ENCODE peak calls at places on chromosomes 4 and X, in five cellular contexts. H is gastrocnemius medialis, Y is HepG2, Z is Panc1, I is right atrium auricular region. B is an unnamed sample.

GRCh38 chr4:137390707-137391106 is 141.6 kb downstream of the PCDH18 start:
- DNase-seq in H (no peak), Y (no peak), Z (no peak), I (no peak), B (no peak)

GRCh38 chrX:132953358-132953757 is 5.1 kb downstream of the HS6ST2 start:
- DNase-seq in H (no peak), Y (no peak), Z (no peak), I (no peak), B (no peak)

GRCh38 chr4:157804986-157805385 is 367.8 kb downstream of the GASK1B start:
- DNase-seq in H (no peak), Y (peak), Z (no peak), I (no peak), B (no peak)

GRCh38 chr4:148901075-148901705 is 459.0 kb upstream of the NR3C2 start:
- DNase-seq in H (no peak), Y (no peak), Z (no peak), I (no peak), B (no peak)

GRCh38 chr4:1998296-1998695 is 10.5 kb downstream of the NELFA start:
- DNase-seq in H (no peak), Y (no peak), Z (no peak), I (no peak), B (no peak)

GRCh38 chr4:104489731-104490095 is 5.0 kb downstream of the CXXC4 start:
- DNase-seq in H (no peak), Y (no peak), Z (no peak), I (no peak), B (no peak)

GRCh38 chr4:184668511-184669114 is 19.1 kb downstream of the PRIMPOL start:
- DNase-seq in H (no peak), Y (no peak), Z (no peak), I (no peak), B (no peak)

GRCh38 chr4:45370370-45370769 is 644.0 kb upstream of the GNPDA2 start:
- DNase-seq in H (no peak), Y (no peak), Z (no peak), I (no peak), B (no peak)

GRCh38 chr4:188218392-188218791 is 79.2 kb downstream of the TRIML1 start:
- DNase-seq in H (no peak), Y (no peak), Z (no peak), I (no peak), B (no peak)

GRCh38 chr4:81215219-81215892 is at the start of gene PRKG2:
- DNase-seq in H (no peak), Y (no peak), Z (no peak), I (no peak), B (peak)

GRCh38 chrX:72621619-72622485 is 49.2 kb upstream of the HDAC8 start:
- DNase-seq in H (no peak), Y (no peak), Z (peak), I (no peak), B (no peak)

GRCh38 chr4:119124314-119124713 is 11.3 kb upstream of the MYOZ2 start:
- DNase-seq in H (no peak), Y (no peak), Z (no peak), I (no peak), B (no peak)

GRCh38 chr4:70399319-70399718 is 1.6 kb downstream of the OPRPN start:
- DNase-seq in H (no peak), Y (no peak), Z (no peak), I (no peak), B (no peak)

GRCh38 chr4:181688416-181688815 is 554.8 kb upstream of the TENM3 start:
- DNase-seq in H (no peak), Y (no peak), Z (no peak), I (no peak), B (no peak)

GRCh38 chr4:76084542-76084941 is 10.0 kb downstream of the ART3 start:
- DNase-seq in H (peak), Y (no peak), Z (no peak), I (no peak), B (no peak)

GRCh38 chr4:76088719-76089118 is 14.2 kb downstream of the ART3 start:
- DNase-seq in H (no peak), Y (no peak), Z (no peak), I (no peak), B (no peak)

GRCh38 chr4:76090241-76090691 is 15.8 kb downstream of the ART3 start:
- DNase-seq in H (no peak), Y (peak), Z (no peak), I (no peak), B (peak)

GRCh38 chr4:76083386-76083785 is 8.9 kb downstream of the ART3 start:
- DNase-seq in H (no peak), Y (no peak), Z (no peak), I (no peak), B (no peak)

GRCh38 chr4:76087007-76087769 is 12.7 kb downstream of the ART3 start:
- DNase-seq in H (peak), Y (peak), Z (peak), I (no peak), B (no peak)
- TF ChIP-seq CTCF in H (peak), Y (peak), Z (peak), I (peak), B (no peak)

DNA sequence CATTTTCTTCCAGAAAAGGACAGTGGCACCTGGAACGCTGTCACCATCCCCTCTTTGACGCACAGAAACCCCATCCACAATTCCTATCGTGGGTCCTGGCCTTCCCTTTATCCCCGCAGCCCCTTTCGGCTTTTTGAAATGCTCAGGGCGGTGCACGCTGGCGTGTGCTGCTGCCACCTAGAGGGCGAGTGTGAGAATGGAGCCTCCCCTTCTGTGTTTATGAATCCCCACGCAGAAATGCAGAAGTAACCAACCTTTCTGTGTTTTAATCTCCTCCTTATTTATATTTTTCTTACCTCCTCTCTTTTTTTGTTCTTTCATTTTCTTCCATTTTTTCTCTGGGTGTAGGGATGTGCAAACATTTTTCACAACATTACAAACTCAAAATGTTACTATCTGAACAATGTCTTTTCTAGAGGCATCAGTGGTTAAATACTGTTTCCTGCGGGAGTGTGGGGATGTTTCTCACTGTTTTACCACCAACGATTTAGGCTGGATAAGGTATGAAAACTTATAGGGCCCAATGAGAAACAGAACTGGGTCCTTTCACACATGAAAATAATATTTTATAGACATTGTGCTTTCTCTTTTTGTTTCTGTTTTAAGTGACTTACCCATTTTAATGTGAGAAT is 50.0 kb downstream of the TMA16 start:
- DNase-seq in H (peak), Y (peak), Z (no peak), I (peak), B (peak)
- H3K4me3 ChIP-seq in H (peak), Y (no peak), Z (peak), I (no peak), B (no peak)

GRCh38 chr4:8649631-8650261 is 57.2 kb downstream of the CPZ start:
- DNase-seq in H (no peak), Y (no peak), Z (no peak), I (no peak), B (no peak)

GRCh38 chr4:8648296-8648695 is 55.7 kb downstream of the CPZ start:
- DNase-seq in H (no peak), Y (no peak), Z (no peak), I (no peak), B (peak)

GRCh38 chr4:8647626-8648025 is 55.1 kb downstream of the CPZ start:
- DNase-seq in H (no peak), Y (no peak), Z (no peak), I (no peak), B (peak)

GRCh38 chr4:8647094-8647570 is 54.6 kb downstream of the CPZ start:
- DNase-seq in H (no peak), Y (no peak), Z (no peak), I (no peak), B (no peak)

DNA sequence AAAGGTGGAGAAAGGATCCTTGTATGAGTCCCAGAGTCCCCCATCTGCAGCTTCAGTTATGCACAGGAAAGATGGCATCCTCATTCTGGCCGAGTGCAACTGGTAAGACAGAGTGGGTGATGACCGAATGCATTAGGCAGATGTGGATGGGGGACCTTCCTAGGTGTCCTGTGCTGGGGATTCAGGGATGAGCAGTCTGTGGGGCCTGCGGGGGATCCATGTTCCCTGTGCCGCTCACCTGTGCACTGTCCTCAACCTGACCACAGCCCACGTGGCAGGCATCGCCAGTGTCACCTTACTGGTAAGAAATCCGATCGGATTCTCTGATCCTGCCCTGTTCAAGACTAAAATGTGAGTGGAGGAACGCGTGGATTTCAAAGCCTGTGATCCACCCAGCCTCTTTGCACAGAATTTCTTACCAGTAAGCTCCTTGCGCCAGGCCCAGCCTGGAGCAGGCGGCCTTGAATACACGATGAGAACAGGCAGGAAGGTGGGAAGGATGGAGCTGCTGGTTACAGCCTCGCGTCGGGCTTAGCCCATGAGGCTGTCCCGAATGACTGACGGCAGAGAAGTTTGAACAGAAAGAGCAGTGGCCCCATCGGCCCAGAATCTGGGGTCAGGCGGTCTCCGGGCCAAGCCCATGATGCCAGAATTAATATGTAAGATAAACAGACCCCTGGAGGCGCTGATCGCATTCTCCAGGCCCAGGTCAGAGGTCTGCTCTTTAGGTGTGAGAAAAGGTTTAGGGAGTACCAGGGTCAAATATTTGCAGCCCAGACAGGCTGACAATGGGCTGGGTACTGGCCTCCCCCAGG is 56.5 kb downstream of the CPZ start:
- DNase-seq in H (no peak), Y (no peak), Z (no peak), I (no peak), B (no peak)
- TF ChIP-seq CTCF in H (no peak), Y (no peak), Z (no peak), I (no peak), B (no peak)

DNA sequence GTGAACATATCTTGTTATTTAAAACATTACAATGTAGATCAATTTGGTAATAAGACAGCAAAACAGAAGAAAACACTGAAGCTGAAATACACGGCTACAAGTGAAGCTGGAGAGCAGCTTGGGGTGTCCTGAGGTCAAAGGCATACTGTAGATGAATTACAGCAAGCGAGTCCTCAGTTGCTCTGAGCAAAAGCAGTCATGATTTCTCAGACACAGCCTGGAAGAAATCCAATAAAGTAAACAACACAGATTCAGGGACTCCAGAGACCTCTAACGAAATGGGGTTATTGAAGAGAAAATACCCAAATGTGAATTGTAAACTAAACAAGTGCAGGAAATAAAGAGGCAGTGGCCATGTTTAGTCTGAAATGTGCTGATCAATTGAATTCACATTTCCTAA is 324.4 kb downstream of the CAMK2D start:
- DNase-seq in H (no peak), Y (no peak), Z (no peak), I (no peak), B (no peak)
- H3K4me3 ChIP-seq in H (no peak), Y (no peak), Z (no peak), I (no peak), B (no peak)

GRCh38 chr4:176217510-176217909 is 22.1 kb upstream of the SPATA4 start:
- DNase-seq in H (no peak), Y (no peak), Z (no peak), I (no peak), B (no peak)
- TF ChIP-seq CTCF in H (no peak), Y (no peak), Z (no peak), I (no peak), B (no peak)